ENCODE peak calls at places on chromosome 18, in four cellular contexts. R is MV-4-11, I is erythroblast, V is NCI-H345. P is an unnamed sample.
A peak's percentile ranks its signal among the peaks of the same experiment; 100 is the strongest.

GRCh38 chr18:61893304-61893970 is 630 bp upstream of the RNF152 start:
- DNase-seq in I (peak; percentile 38), V (peak; percentile 76), R (no peak), P (no peak)

GRCh38 chr18:75125359-75126331 is 83.3 kb downstream of the PTGR3 start:
- DNase-seq in R (no peak), I (no peak), V (no peak), P (no peak)

GRCh38 chr18:54805571-54806334 is 22.5 kb upstream of the RAB27B start:
- DNase-seq in V (no peak), I (peak; percentile 67), R (peak; percentile 97), P (peak; percentile 96)

GRCh38 chr18:56221195-56222065 is 417.0 kb downstream of the TXNL1 start:
- DNase-seq in I (no peak), V (no peak), R (no peak), P (no peak)

GRCh38 chr18:61651880-61652268 is 240.9 kb downstream of the RNF152 start:
- DNase-seq in R (no peak), V (peak; percentile 56), I (no peak), P (no peak)

GRCh38 chr18:23135679-23136325 is 517 bp downstream of the CABLES1 start:
- DNase-seq in R (no peak), V (peak; percentile 43), I (peak; percentile 41), P (no peak)

GRCh38 chr18:45677408-45677807 is 46.6 kb upstream of the SLC14A1 start:
- DNase-seq in R (no peak), I (no peak), V (no peak), P (no peak)

GRCh38 chr18:67300498-67300897 is 216.0 kb downstream of the DSEL start:
- DNase-seq in V (peak; percentile 2), I (peak; percentile 64), R (no peak), P (peak; percentile 48)

GRCh38 chr18:10370716-10371115 is 83.7 kb upstream of the APCDD1 start:
- DNase-seq in V (no peak), R (no peak), I (no peak), P (no peak)

GRCh38 chr18:44149706-44150105 is 531.0 kb upstream of the SETBP1 start:
- DNase-seq in V (no peak), I (no peak), R (no peak), P (no peak)

GRCh38 chr18:69843047-69843446 is 104.6 kb downstream of the CD226 start:
- DNase-seq in V (no peak), I (no peak), R (no peak), P (no peak)

GRCh38 chr18:51425475-51425874 is 228.0 kb upstream of the MEX3C start:
- DNase-seq in V (no peak), I (no peak), R (no peak), P (no peak)

GRCh38 chr18:79848294-79848578 is 50.5 kb downstream of the KCNG2 start:
- DNase-seq in I (no peak), V (no peak), R (no peak), P (no peak)

GRCh38 chr18:21474621-21475020 is 125.9 kb downstream of the ESCO1 start:
- DNase-seq in R (no peak), I (no peak), V (no peak), P (no peak)

GRCh38 chr18:1392046-1392445 is 487.4 kb downstream of the ADCYAP1 start:
- DNase-seq in V (no peak), I (no peak), R (no peak), P (no peak)